ENCODE peak calls at places on chromosomes 12 and 14, in nine cellular contexts. J is PC-9, W is GM23338, E is A549, I is mammary epithelial cell, R is IMR-90, L is GM23248, S is hepatocyte, O is PC-3. D is an unnamed sample.

GRCh38 chr14:30874999-30875787 is 834 bp downstream of the COCH start:
- DNase-seq in I (no peak), O (no peak), J (no peak), R (no peak), L (peak; percentile 10), S (peak; percentile 8), W (peak; percentile 59), E (no peak), D (no peak)

GRCh38 chr12:108457006-108457733 is 57.9 kb upstream of the FICD start:
- DNase-seq in O (peak; percentile 73), I (peak; percentile 45), J (no peak), E (peak; percentile 71), L (peak; percentile 81), R (peak; percentile 34), W (peak; percentile 91), S (peak; percentile 79), D (peak; percentile 33)

GRCh38 chr14:58914271-58914855 is 274.1 kb upstream of the DAAM1 start:
- DNase-seq in O (no peak), W (peak; percentile 3), E (no peak), J (no peak), R (no peak), S (no peak), I (no peak), L (no peak), D (no peak)

GRCh38 chr14:75242546-75243273 is 35.9 kb upstream of the FOS start:
- DNase-seq in E (no peak), R (peak; percentile 87), I (peak; percentile 84), J (no peak), W (no peak), O (peak; percentile 29), S (peak; percentile 75), L (peak; percentile 91), D (no peak)

GRCh38 chr12:49455506-49455905 is 83.3 kb upstream of the KCNH3 start:
- DNase-seq in I (no peak), S (no peak), W (no peak), L (no peak), J (no peak), E (no peak), R (no peak), O (no peak), D (no peak)

GRCh38 chr14:25237845-25238244 is 187.9 kb upstream of the STXBP6 start:
- DNase-seq in R (peak; percentile 2), J (no peak), E (no peak), I (peak; percentile 27), W (peak; percentile 84), S (peak; percentile 49), O (no peak), L (peak; percentile 51), D (no peak)

GRCh38 chr14:105374389-105374788 is 23.9 kb upstream of the TEX22 start:
- DNase-seq in J (no peak), I (peak; percentile 35), O (peak; percentile 5), R (no peak), L (no peak), W (no peak), E (no peak), S (no peak), D (peak; percentile 31)

GRCh38 chr12:86838709-86839108 is 582.5 kb upstream of the MGAT4C start:
- DNase-seq in S (peak; percentile 5), I (no peak), J (no peak), E (no peak), R (no peak), L (no peak), W (peak; percentile 16), O (no peak), D (no peak)

GRCh38 chr12:68178774-68179439 is 19.4 kb upstream of the IFNG start:
- DNase-seq in J (no peak), E (no peak), O (no peak), I (no peak), L (no peak), W (no peak), R (no peak), S (no peak), D (no peak)

GRCh38 chr12:89971880-89972279 is 263.2 kb upstream of the ATP2B1 start:
- DNase-seq in I (no peak), E (no peak), S (peak; percentile 44), O (no peak), L (peak; percentile 56), W (no peak), J (peak; percentile 48), R (no peak), D (peak; percentile 73)

GRCh38 chr14:89447182-89447970 is 30.3 kb upstream of the FOXN3 start:
- DNase-seq in W (no peak), L (no peak), J (no peak), S (no peak), I (no peak), O (no peak), E (no peak), R (no peak), D (no peak)

DNA sequence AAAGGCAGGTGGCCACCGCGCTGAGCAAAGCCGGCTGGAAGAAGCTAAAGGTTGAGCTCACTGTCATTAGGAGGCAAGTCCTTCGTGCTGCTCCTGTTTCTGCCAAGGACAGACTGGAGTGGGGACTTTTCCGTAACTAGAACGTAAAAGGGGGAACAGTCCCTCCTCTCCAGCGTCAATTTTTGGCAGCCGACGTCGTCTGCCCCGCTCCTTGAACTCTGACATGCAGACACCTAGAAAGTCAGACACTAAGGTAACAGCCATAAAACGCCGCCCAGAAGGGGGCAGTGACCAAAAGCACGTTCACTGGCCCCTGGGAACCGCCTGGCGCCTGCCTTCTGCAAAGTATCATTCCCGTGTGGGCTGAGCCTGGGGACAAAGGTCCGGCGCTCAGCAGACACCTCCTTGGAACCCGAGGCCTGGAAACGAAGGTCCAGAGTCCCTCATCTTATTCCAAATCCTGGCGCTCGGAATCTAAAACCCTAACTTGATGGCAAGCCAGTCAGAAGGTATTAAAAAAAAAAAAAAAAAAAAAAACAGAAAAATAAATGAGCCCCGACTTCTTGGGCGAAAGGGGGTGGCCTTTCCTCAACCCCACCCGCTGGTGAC is 1.1 kb upstream of the LRP1 start:
- DNase-seq in E (peak; percentile 70), R (no peak), J (peak; percentile 71), L (peak; percentile 70), S (peak; percentile 89), O (peak; percentile 62), W (peak; percentile 85), I (peak; percentile 70), D (peak; percentile 92)
- H3K27ac ChIP-seq in E (peak overlapping the region; percentile 88), R (peak overlapping the region; percentile 72), J (peak overlapping the region; percentile 44), L (peak overlapping the region; percentile 89), S (peak overlapping the region; percentile 98), O (peak overlapping the region; percentile 49), W (peak overlapping the region; percentile 90), I (peak overlapping the region; percentile 31), D (peak overlapping the region; percentile 98)

GRCh38 chr14:99037777-99038176 is 234.2 kb downstream of the BCL11B start:
- DNase-seq in W (peak; percentile 35), J (no peak), E (no peak), O (no peak), R (no peak), L (no peak), S (no peak), I (no peak), D (no peak)

GRCh38 chr14:99040047-99040446 is 231.9 kb downstream of the BCL11B start:
- DNase-seq in R (no peak), I (no peak), E (no peak), W (no peak), O (no peak), L (no peak), J (no peak), S (no peak), D (no peak)

GRCh38 chr14:99038401-99038800 is 233.6 kb downstream of the BCL11B start:
- DNase-seq in J (no peak), I (peak; percentile 19), O (no peak), E (no peak), W (no peak), S (no peak), R (no peak), L (no peak), D (no peak)

GRCh38 chr14:99040711-99041110 is 231.3 kb downstream of the BCL11B start:
- DNase-seq in L (no peak), E (no peak), J (no peak), I (no peak), O (no peak), R (no peak), W (no peak), S (no peak), D (no peak)

DNA sequence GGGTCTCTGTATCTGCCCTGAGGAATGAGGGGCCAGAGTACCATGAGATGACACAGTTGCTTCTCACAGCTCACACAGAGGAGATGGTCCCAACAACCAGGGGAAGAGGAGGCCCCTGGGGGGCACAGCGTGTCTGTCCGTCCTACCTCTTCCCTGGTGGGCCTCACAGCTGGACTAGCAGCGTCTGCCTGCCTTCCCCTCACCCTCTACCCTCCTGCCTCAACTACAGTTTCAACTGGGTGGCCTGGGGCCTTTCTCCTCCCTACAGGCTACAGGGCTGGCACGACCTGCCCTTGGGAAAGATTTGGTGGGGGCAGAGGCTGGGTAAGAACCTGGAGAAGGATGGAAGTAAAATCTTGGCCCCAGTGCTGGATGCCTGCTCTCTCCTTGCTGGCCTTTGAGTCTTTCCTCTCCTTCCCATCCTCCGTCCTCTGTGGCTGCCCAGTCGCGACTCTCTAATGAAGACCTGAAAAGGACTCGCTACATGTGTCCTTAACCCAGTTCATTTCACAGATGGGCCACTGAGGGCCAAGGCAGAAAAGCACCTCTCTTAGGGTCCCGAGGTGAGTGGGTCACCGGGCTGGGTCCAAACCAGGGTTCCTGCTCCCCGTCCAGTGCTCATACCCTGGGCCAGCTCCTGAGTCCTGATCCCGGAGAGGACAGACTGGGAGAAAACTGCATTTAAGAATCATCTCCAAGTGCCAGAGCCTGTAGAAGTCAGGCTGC is 232.5 kb downstream of the BCL11B start:
- DNase-seq in E (no peak), R (no peak), J (no peak), I (no peak), L (no peak), O (no peak), S (no peak), W (no peak), D (no peak)
- H3K4me2 ChIP-seq in E (no peak overlapping the region), R (no peak overlapping the region), J (no peak overlapping the region), I (no peak overlapping the region), L (no peak overlapping the region), O (no peak overlapping the region), S (no peak overlapping the region), W (no peak overlapping the region), D (no peak overlapping the region)

DNA sequence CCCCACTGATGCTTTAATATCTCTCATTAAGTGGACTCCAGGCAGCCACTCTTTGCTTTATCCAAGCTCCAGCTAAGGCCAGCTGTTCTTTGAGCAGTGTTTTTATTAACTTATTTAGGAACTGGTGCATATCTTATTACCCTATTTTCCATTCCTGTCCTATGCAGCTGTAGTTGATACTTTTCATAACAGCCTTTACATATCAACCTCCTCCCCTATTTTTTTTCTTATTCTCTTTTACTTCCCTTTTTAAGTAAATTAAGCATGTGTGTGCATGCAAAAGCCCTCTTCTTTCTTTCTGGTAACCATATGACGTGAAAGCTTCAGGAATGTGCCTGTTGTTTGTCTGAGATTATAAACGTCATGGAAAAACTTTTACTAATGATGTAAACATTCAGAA is 121.2 kb downstream of the PTPRQ start:
- DNase-seq in J (no peak), L (no peak), I (peak; percentile 9), R (peak; percentile 84), W (no peak), O (no peak), E (no peak), S (peak; percentile 15), D (no peak)
- H3K27ac ChIP-seq in J (no peak overlapping the region), L (no peak overlapping the region), I (no peak overlapping the region), R (peak overlapping the region; percentile 70), W (no peak overlapping the region), O (no peak overlapping the region), E (no peak overlapping the region), S (peak overlapping the region; percentile 31), D (no peak overlapping the region)

DNA sequence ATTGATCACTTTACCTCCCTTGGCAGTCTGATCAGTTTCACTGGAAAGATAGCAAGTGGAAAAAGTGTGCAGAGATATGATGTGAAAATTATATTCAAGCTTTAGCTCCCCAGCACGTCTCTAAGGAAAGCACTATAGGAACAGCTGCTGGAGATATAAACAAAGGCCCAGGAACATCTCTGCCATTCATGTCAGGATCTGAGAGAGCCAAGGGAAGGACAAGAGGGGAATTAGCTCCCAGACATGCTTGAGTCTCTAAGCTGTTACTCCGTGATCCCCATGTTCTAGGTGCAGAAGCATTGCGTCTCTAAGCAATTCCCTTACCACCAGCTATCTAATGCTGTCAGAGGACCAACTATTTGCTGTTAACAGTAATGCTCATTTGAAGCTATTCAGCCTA is 700.2 kb downstream of the DIO2 start:
- DNase-seq in W (no peak), J (no peak), L (no peak), I (no peak), E (no peak), O (no peak), S (no peak), R (peak; percentile 29), D (no peak)
- H3K4me2 ChIP-seq in W (no peak overlapping the region), J (no peak overlapping the region), L (no peak overlapping the region), I (no peak overlapping the region), E (peak overlapping the region; percentile 38), O (no peak overlapping the region), S (no peak overlapping the region), R (peak overlapping the region; percentile 64), D (no peak overlapping the region)